ENCODE peak calls at places on chromosomes 4 and X, in eight cellular contexts. One of them, this sample, is unnamed.

GRCh38 chrX:154396948-154397887 is 959 bp upstream of the RPL10 start:
- DNase-seq in body of pancreas: peak; percentile 81
- DNase-seq in transverse colon: peak; percentile 83
- DNase-seq in esophagus muscularis mucosa: no peak
- DNase-seq in breast epithelium: peak; percentile 78
- DNase-seq in A549: peak; percentile 61
- DNase-seq in ovary: peak; percentile 88
- DNase-seq in upper lobe of left lung: peak; percentile 94
- DNase-seq in this sample: no peak

GRCh38 chrX:107826286-107827136 is 845 bp downstream of the MID2 start:
- DNase-seq in body of pancreas: peak; percentile 36
- DNase-seq in transverse colon: peak; percentile 14
- DNase-seq in esophagus muscularis mucosa: no peak
- DNase-seq in breast epithelium: peak; percentile 49
- DNase-seq in A549: peak; percentile 25
- DNase-seq in ovary: peak; percentile 58
- DNase-seq in upper lobe of left lung: peak; percentile 89
- DNase-seq in this sample: no peak

GRCh38 chrX:80306007-80306406 is 114.2 kb upstream of the TENT5D start:
- DNase-seq in body of pancreas: no peak
- DNase-seq in transverse colon: no peak
- DNase-seq in esophagus muscularis mucosa: no peak
- DNase-seq in breast epithelium: no peak
- DNase-seq in A549: no peak
- DNase-seq in ovary: no peak
- DNase-seq in upper lobe of left lung: no peak
- DNase-seq in this sample: no peak

GRCh38 chrX:830532-830931 is 199.9 kb downstream of the SHOX start:
- DNase-seq in body of pancreas: no peak
- DNase-seq in transverse colon: no peak
- DNase-seq in esophagus muscularis mucosa: no peak
- DNase-seq in breast epithelium: no peak
- DNase-seq in A549: no peak
- DNase-seq in ovary: no peak
- DNase-seq in upper lobe of left lung: no peak
- DNase-seq in this sample: no peak

GRCh38 chr4:130563185-130563890 is 1467.4 kb downstream of the C4orf33 start:
- DNase-seq in body of pancreas: peak; percentile 56
- DNase-seq in transverse colon: no peak
- DNase-seq in esophagus muscularis mucosa: no peak
- DNase-seq in breast epithelium: no peak
- DNase-seq in A549: peak; percentile 7
- DNase-seq in ovary: peak; percentile 36
- DNase-seq in upper lobe of left lung: no peak
- DNase-seq in this sample: no peak

GRCh38 chr4:113657834-113658233 is 103.7 kb downstream of the CAMK2D start:
- DNase-seq in body of pancreas: no peak
- DNase-seq in transverse colon: no peak
- DNase-seq in esophagus muscularis mucosa: no peak
- DNase-seq in breast epithelium: no peak
- DNase-seq in A549: no peak
- DNase-seq in ovary: no peak
- DNase-seq in upper lobe of left lung: no peak
- DNase-seq in this sample: no peak

GRCh38 chrX:3638280-3638873 is 75.1 kb downstream of the PRKX start:
- DNase-seq in body of pancreas: peak; percentile 48
- DNase-seq in transverse colon: peak; percentile 44
- DNase-seq in esophagus muscularis mucosa: no peak
- DNase-seq in breast epithelium: no peak
- DNase-seq in A549: peak; percentile 39
- DNase-seq in ovary: peak; percentile 42
- DNase-seq in upper lobe of left lung: no peak
- DNase-seq in this sample: no peak

GRCh38 chr4:93201471-93201870 is 627.1 kb upstream of the ATOH1 start:
- DNase-seq in body of pancreas: no peak
- DNase-seq in transverse colon: no peak
- DNase-seq in esophagus muscularis mucosa: no peak
- DNase-seq in breast epithelium: no peak
- DNase-seq in A549: no peak
- DNase-seq in ovary: no peak
- DNase-seq in upper lobe of left lung: no peak
- DNase-seq in this sample: no peak

GRCh38 chr4:33837043-33837442 is 2407.3 kb downstream of the ARAP2 start:
- DNase-seq in body of pancreas: no peak
- DNase-seq in transverse colon: no peak
- DNase-seq in esophagus muscularis mucosa: no peak
- DNase-seq in breast epithelium: no peak
- DNase-seq in A549: no peak
- DNase-seq in ovary: no peak
- DNase-seq in upper lobe of left lung: no peak
- DNase-seq in this sample: no peak

GRCh38 chrX:48589482-48590162 is 7.7 kb upstream of the WDR13 start:
- DNase-seq in body of pancreas: peak; percentile 75
- DNase-seq in transverse colon: no peak
- DNase-seq in esophagus muscularis mucosa: no peak
- DNase-seq in breast epithelium: peak; percentile 52
- DNase-seq in A549: no peak
- DNase-seq in ovary: no peak
- DNase-seq in upper lobe of left lung: no peak
- DNase-seq in this sample: no peak

GRCh38 chrX:153634236-153634635 is 12.8 kb upstream of the DUSP9 start:
- DNase-seq in body of pancreas: no peak
- DNase-seq in transverse colon: no peak
- DNase-seq in esophagus muscularis mucosa: no peak
- DNase-seq in breast epithelium: no peak
- DNase-seq in A549: no peak
- DNase-seq in ovary: no peak
- DNase-seq in upper lobe of left lung: no peak
- DNase-seq in this sample: no peak

GRCh38 chrX:2385224-2385623 is 115.6 kb downstream of the DHRSX start:
- DNase-seq in body of pancreas: no peak
- DNase-seq in transverse colon: no peak
- DNase-seq in esophagus muscularis mucosa: no peak
- DNase-seq in breast epithelium: no peak
- DNase-seq in A549: peak; percentile 29
- DNase-seq in ovary: no peak
- DNase-seq in upper lobe of left lung: no peak
- DNase-seq in this sample: no peak

GRCh38 chrX:53323196-53323595 is 41.8 kb upstream of the IQSEC2 start:
- DNase-seq in body of pancreas: no peak
- DNase-seq in transverse colon: no peak
- DNase-seq in esophagus muscularis mucosa: no peak
- DNase-seq in breast epithelium: no peak
- DNase-seq in A549: no peak
- DNase-seq in ovary: no peak
- DNase-seq in upper lobe of left lung: no peak
- DNase-seq in this sample: no peak

GRCh38 chrX:53321943-53322497 is 40.6 kb upstream of the IQSEC2 start:
- DNase-seq in body of pancreas: no peak
- DNase-seq in transverse colon: no peak
- DNase-seq in esophagus muscularis mucosa: no peak
- DNase-seq in breast epithelium: no peak
- DNase-seq in A549: no peak
- DNase-seq in ovary: no peak
- DNase-seq in upper lobe of left lung: no peak
- DNase-seq in this sample: no peak

GRCh38 chrX:53319614-53320542 is 38.5 kb upstream of the IQSEC2 start:
- DNase-seq in body of pancreas: no peak
- DNase-seq in transverse colon: no peak
- DNase-seq in esophagus muscularis mucosa: no peak
- DNase-seq in breast epithelium: no peak
- DNase-seq in A549: no peak
- DNase-seq in ovary: no peak
- DNase-seq in upper lobe of left lung: no peak
- DNase-seq in this sample: no peak

GRCh38 chrX:53320543-53321215 is 39.3 kb upstream of the IQSEC2 start:
- DNase-seq in body of pancreas: peak; percentile 23
- DNase-seq in transverse colon: peak; percentile 17
- DNase-seq in esophagus muscularis mucosa: no peak
- DNase-seq in breast epithelium: no peak
- DNase-seq in A549: no peak
- DNase-seq in ovary: no peak
- DNase-seq in upper lobe of left lung: peak; percentile 86
- DNase-seq in this sample: no peak

DNA sequence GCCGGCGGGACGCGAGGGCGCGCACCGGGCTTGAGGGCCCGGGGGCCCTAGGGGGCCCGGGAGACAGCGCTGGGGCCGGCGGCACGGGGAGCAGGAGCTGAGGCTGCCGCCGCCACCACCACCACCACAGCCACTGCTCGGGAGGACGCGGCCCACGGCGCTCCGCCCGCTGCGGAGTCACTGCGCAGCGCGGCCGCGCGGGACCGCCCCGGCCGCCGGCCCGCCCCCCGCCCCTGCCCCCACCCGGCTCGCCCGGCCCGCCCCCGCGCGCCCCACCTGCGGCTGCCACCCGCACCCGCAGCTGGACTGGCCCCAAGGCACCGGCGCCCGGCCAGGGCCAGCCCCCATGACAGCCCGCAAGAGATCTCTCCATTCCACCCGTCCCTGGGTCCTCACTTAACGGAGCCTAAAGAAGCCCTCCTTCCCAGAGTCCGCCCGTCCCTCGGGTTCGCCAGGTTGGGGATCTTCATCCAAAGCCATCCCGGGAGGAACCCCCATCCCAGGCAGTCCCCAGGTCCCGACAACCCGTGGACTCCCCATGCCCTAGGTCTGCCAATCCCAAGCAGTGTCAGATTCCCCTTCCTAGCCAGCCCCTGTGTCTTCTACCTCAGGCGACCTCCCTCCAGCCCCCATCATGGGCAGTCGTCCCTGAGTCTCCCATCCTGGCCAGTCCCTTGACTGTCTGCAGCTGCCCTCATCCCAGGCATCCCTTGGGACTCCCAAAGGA is 40.0 kb upstream of the IQSEC2 start:
- DNase-seq in body of pancreas: peak; percentile 15
- DNase-seq in transverse colon: peak; percentile 12
- DNase-seq in esophagus muscularis mucosa: no peak
- DNase-seq in breast epithelium: no peak
- DNase-seq in A549: no peak
- DNase-seq in ovary: no peak
- DNase-seq in upper lobe of left lung: peak; percentile 84
- DNase-seq in this sample: no peak
- TF ChIP-seq POLR2A in body of pancreas: peak; percentile 29
- TF ChIP-seq POLR2A in transverse colon: no peak
- TF ChIP-seq POLR2A in esophagus muscularis mucosa: no peak
- TF ChIP-seq POLR2A in breast epithelium: no peak
- TF ChIP-seq POLR2A in A549: peak; percentile 63
- TF ChIP-seq POLR2A in ovary: no peak
- TF ChIP-seq POLR2A in upper lobe of left lung: no peak
- TF ChIP-seq POLR2A in this sample: no peak

GRCh38 chr4:175671491-175671934 is 140.6 kb downstream of the GPM6A start:
- DNase-seq in body of pancreas: no peak
- DNase-seq in transverse colon: no peak
- DNase-seq in esophagus muscularis mucosa: no peak
- DNase-seq in breast epithelium: no peak
- DNase-seq in A549: peak; percentile 7
- DNase-seq in ovary: no peak
- DNase-seq in upper lobe of left lung: no peak
- DNase-seq in this sample: no peak
- H3K4me3 ChIP-seq in body of pancreas: no peak overlapping the region
- H3K4me3 ChIP-seq in transverse colon: no peak overlapping the region
- H3K4me3 ChIP-seq in esophagus muscularis mucosa: peak overlapping the region; percentile 35
- H3K4me3 ChIP-seq in breast epithelium: peak overlapping the region; percentile 38
- H3K4me3 ChIP-seq in A549: peak overlapping the region; percentile 41
- H3K4me3 ChIP-seq in ovary: no peak overlapping the region
- H3K4me3 ChIP-seq in upper lobe of left lung: no peak overlapping the region
- H3K4me3 ChIP-seq in this sample: no peak overlapping the region

GRCh38 chr4:55826986-55827385 is 7.4 kb downstream of the EXOC1L start:
- DNase-seq in body of pancreas: no peak
- DNase-seq in transverse colon: no peak
- DNase-seq in esophagus muscularis mucosa: no peak
- DNase-seq in breast epithelium: no peak
- DNase-seq in A549: no peak
- DNase-seq in ovary: no peak
- DNase-seq in upper lobe of left lung: no peak
- DNase-seq in this sample: no peak

GRCh38 chr4:55827582-55827981 is 8.0 kb downstream of the EXOC1L start:
- DNase-seq in body of pancreas: no peak
- DNase-seq in transverse colon: no peak
- DNase-seq in esophagus muscularis mucosa: no peak
- DNase-seq in breast epithelium: no peak
- DNase-seq in A549: no peak
- DNase-seq in ovary: no peak
- DNase-seq in upper lobe of left lung: no peak
- DNase-seq in this sample: no peak

GRCh38 chr4:55830741-55831140 is 11.2 kb downstream of the EXOC1L start:
- DNase-seq in body of pancreas: no peak
- DNase-seq in transverse colon: no peak
- DNase-seq in esophagus muscularis mucosa: no peak
- DNase-seq in breast epithelium: no peak
- DNase-seq in A549: no peak
- DNase-seq in ovary: no peak
- DNase-seq in upper lobe of left lung: no peak
- DNase-seq in this sample: no peak

GRCh38 chr4:55834086-55834795 is 14.7 kb downstream of the EXOC1L start:
- DNase-seq in body of pancreas: no peak
- DNase-seq in transverse colon: no peak
- DNase-seq in esophagus muscularis mucosa: no peak
- DNase-seq in breast epithelium: no peak
- DNase-seq in A549: no peak
- DNase-seq in ovary: no peak
- DNase-seq in upper lobe of left lung: no peak
- DNase-seq in this sample: no peak

GRCh38 chr4:55830048-55830447 is 10.5 kb downstream of the EXOC1L start:
- DNase-seq in body of pancreas: no peak
- DNase-seq in transverse colon: no peak
- DNase-seq in esophagus muscularis mucosa: no peak
- DNase-seq in breast epithelium: no peak
- DNase-seq in A549: no peak
- DNase-seq in ovary: no peak
- DNase-seq in upper lobe of left lung: no peak
- DNase-seq in this sample: no peak
- H3K9me3 ChIP-seq in body of pancreas: no peaks in the 10 kb centered on the region
- H3K9me3 ChIP-seq in transverse colon: no peaks in the 10 kb centered on the region
- H3K9me3 ChIP-seq in esophagus muscularis mucosa: no peaks in the 10 kb centered on the region
- H3K9me3 ChIP-seq in breast epithelium: no peaks in the 10 kb centered on the region
- H3K9me3 ChIP-seq in A549: no peaks in the 10 kb centered on the region
- H3K9me3 ChIP-seq in ovary: no peaks in the 10 kb centered on the region
- H3K9me3 ChIP-seq in upper lobe of left lung: no peaks in the 10 kb centered on the region
- H3K9me3 ChIP-seq in this sample: no peaks in the 10 kb centered on the region

GRCh38 chr4:168536448-168536847 is 39.6 kb downstream of the PALLD start:
- DNase-seq in body of pancreas: no peak
- DNase-seq in transverse colon: no peak
- DNase-seq in esophagus muscularis mucosa: no peak
- DNase-seq in breast epithelium: no peak
- DNase-seq in A549: no peak
- DNase-seq in ovary: no peak
- DNase-seq in upper lobe of left lung: no peak
- DNase-seq in this sample: no peak
- TF ChIP-seq POLR2A in body of pancreas: no peak
- TF ChIP-seq POLR2A in transverse colon: no peak
- TF ChIP-seq POLR2A in esophagus muscularis mucosa: no peak
- TF ChIP-seq POLR2A in breast epithelium: no peak
- TF ChIP-seq POLR2A in A549: no peak
- TF ChIP-seq POLR2A in ovary: no peak
- TF ChIP-seq POLR2A in upper lobe of left lung: no peak
- TF ChIP-seq POLR2A in this sample: no peak

This sample was measured in vagina.